ENCODE peak calls at places on chromosomes 11 and 22, in four cellular contexts. G, U, H and J are unnamed samples.
A peak's percentile ranks its signal among the peaks of the same experiment; 100 is the strongest.

GRCh38 chr11:110470716-110471115 is 41.0 kb downstream of the FDX1 start:
- DNase-seq in U (peak; percentile 37), G (no peak), H (no peak), J (no peak)

GRCh38 chr11:63917685-63918523 is 940 bp upstream of the RCOR2 start:
- DNase-seq in H (no peak), G (no peak), U (peak; percentile 51), J (peak; percentile 60)

GRCh38 chr11:2825886-2826678 is 59.5 kb downstream of the CDKN1C start:
- DNase-seq in G (peak; percentile 32), U (peak; percentile 97), H (no peak), J (no peak)

GRCh38 chr11:44358713-44359112 is 48.8 kb upstream of the ALX4 start:
- DNase-seq in G (no peak), H (no peak), U (no peak), J (no peak)

GRCh38 chr11:41536001-41536568 is 76.6 kb upstream of the LRRC4C start:
- DNase-seq in G (no peak), U (no peak), H (no peak), J (no peak)

GRCh38 chr11:46100670-46101069 is 20.6 kb downstream of the PHF21A start:
- DNase-seq in G (no peak), H (no peak), U (no peak), J (no peak)

GRCh38 chr22:45240810-45241631 is at the start of gene KIAA0930:
- DNase-seq in U (peak; percentile 63), H (peak; percentile 84), G (peak; percentile 25), J (peak; percentile 90)

GRCh38 chr11:563066-563811 is 2.5 kb downstream of the RASSF7 start:
- DNase-seq in G (no peak), H (no peak), U (no peak), J (no peak)

GRCh38 chr22:45508814-45509213 is 6.1 kb downstream of the FBLN1 start:
- DNase-seq in U (no peak), H (no peak), G (no peak), J (no peak)

GRCh38 chr11:11420512-11420911 is 67.5 kb upstream of the CSNK2A3 start:
- DNase-seq in G (no peak), U (no peak), H (no peak), J (no peak)

GRCh38 chr11:48064306-48064705 is 83.9 kb downstream of the PTPRJ start:
- DNase-seq in G (no peak), U (peak; percentile 68), H (no peak), J (no peak)

GRCh38 chr11:132838621-132839020 is 693.7 kb downstream of the OPCML start:
- DNase-seq in G (peak; percentile 26), U (no peak), H (no peak), J (no peak)

GRCh38 chr11:74739546-74740270 is 8.5 kb upstream of the CHRDL2 start:
- DNase-seq in H (peak; percentile 20), G (peak; percentile 30), U (peak; percentile 75), J (no peak)

GRCh38 chr22:30694638-30695350 is at the start of gene OSBP2:
- DNase-seq in H (peak; percentile 33), G (no peak), U (no peak), J (no peak)

GRCh38 chr11:71311176-71311925 is 59.0 kb upstream of the SHANK2 start:
- DNase-seq in H (no peak), U (no peak), G (no peak), J (peak; percentile 51)

GRCh38 chr11:131687291-131688055 is 317.1 kb downstream of the NTM start:
- DNase-seq in H (no peak), U (no peak), G (no peak), J (no peak)

GRCh38 chr11:12430351-12430750 is 53.0 kb downstream of the PARVA start:
- DNase-seq in G (no peak), H (no peak), U (peak; percentile 65), J (no peak)

GRCh38 chr11:114080219-114080618 is 20.7 kb downstream of the ZBTB16 start:
- DNase-seq in G (no peak), U (no peak), H (no peak), J (peak; percentile 16)

GRCh38 chr22:37166675-37167066 is 17.0 kb upstream of the IL2RB start:
- DNase-seq in G (peak; percentile 62), H (peak; percentile 73), U (peak; percentile 76), J (peak; percentile 94)

GRCh38 chr11:74380746-74381439 is 17.3 kb downstream of the PGM2L1 start:
- DNase-seq in G (no peak), H (no peak), U (no peak), J (no peak)

GRCh38 chr22:36331912-36332622 is 55.7 kb downstream of the MYH9 start:
- DNase-seq in H (peak; percentile 48), U (peak; percentile 57), G (peak; percentile 73), J (peak; percentile 88)

GRCh38 chr11:114196994-114197702 is 99.1 kb upstream of the NNMT start:
- DNase-seq in U (peak; percentile 11), G (no peak), H (no peak), J (peak; percentile 53)

GRCh38 chr11:40722179-40722795 is 737.2 kb downstream of the LRRC4C start:
- DNase-seq in H (no peak), G (no peak), U (no peak), J (no peak)

GRCh38 chr22:23533328-23533762 is 46.7 kb downstream of the IGLL1 start:
- DNase-seq in H (no peak), U (no peak), G (no peak), J (no peak)

GRCh38 chr11:75576445-75577049 is 14.5 kb downstream of the SERPINH1 start:
- DNase-seq in H (no peak), U (peak; percentile 65), G (peak; percentile 46), J (no peak)

GRCh38 chr22:39556970-39557811 is 13.4 kb upstream of the CACNA1I start:
- DNase-seq in H (peak; percentile 49), G (no peak), U (no peak), J (no peak)

GRCh38 chr11:43687120-43687791 is 6.7 kb downstream of the HSD17B12 start:
- DNase-seq in H (no peak), U (peak; percentile 55), G (no peak), J (no peak)

GRCh38 chr22:35467788-35468187 is 67.8 kb downstream of the MCM5 start:
- DNase-seq in H (no peak), G (no peak), U (peak; percentile 49), J (peak; percentile 62)

GRCh38 chr22:43060213-43060612 is 29.0 kb downstream of the TTLL1 start:
- DNase-seq in H (peak; percentile 30), U (peak; percentile 7), G (no peak), J (peak; percentile 61)

GRCh38 chr11:116505466-116506247 is 267.1 kb downstream of the BUD13 start:
- DNase-seq in U (no peak), H (no peak), G (no peak), J (no peak)

GRCh38 chr22:41447435-41448188 is 1.0 kb upstream of the TOB2 start:
- DNase-seq in G (peak; percentile 36), U (peak; percentile 53), H (peak; percentile 48), J (peak; percentile 56)

GRCh38 chr11:85874265-85874664 is 19.1 kb downstream of the CCDC83 start:
- DNase-seq in H (no peak), U (no peak), G (no peak), J (no peak)

GRCh38 chr11:103007521-103007920 is 52.0 kb upstream of the MMP13 start:
- DNase-seq in H (no peak), U (peak; percentile 40), G (no peak), J (no peak)

GRCh38 chr22:40036591-40037225 is 42.0 kb downstream of the FAM83F start:
- DNase-seq in G (peak; percentile 56), U (peak; percentile 73), H (peak; percentile 32), J (peak; percentile 50)

GRCh38 chr11:20671856-20672546 is 2.6 kb downstream of the NELL1 start:
- DNase-seq in H (no peak), U (no peak), G (no peak), J (no peak)

GRCh38 chr11:86495341-86495740 is 120.7 kb downstream of the CCDC81 start:
- DNase-seq in G (no peak), H (no peak), U (no peak), J (no peak)

GRCh38 chr11:120068114-120068573 is 69.8 kb downstream of the TRIM29 start:
- DNase-seq in G (peak; percentile 4), U (no peak), H (no peak), J (peak; percentile 19)